ENCODE peak calls at places on chromosomes 4 and X, in eight cellular contexts. C is transverse colon, T is AG04450, J is AG09309, G is kidney epithelial cell, O is neural progenitor cell, S is PC-9, A is spleen. R is an unnamed sample.

GRCh38 chrX:136157187-136157586 is 9.9 kb downstream of the FHL1 start:
- DNase-seq in T (no peak), O (no peak), J (no peak), S (no peak), G (no peak), C (no peak), A (no peak), R (no peak)

GRCh38 chr4:38664704-38665401 is 854 bp downstream of the KLF3 start:
- DNase-seq in A (peak), J (no peak), G (no peak), T (no peak), C (peak), O (peak), S (no peak), R (peak)

GRCh38 chr4:6345866-6346265 is 76.2 kb downstream of the WFS1 start:
- DNase-seq in A (no peak), S (no peak), O (no peak), C (no peak), T (no peak), G (no peak), J (no peak), R (no peak)

GRCh38 chr4:93475730-93476129 is 352.8 kb upstream of the ATOH1 start:
- DNase-seq in J (no peak), G (no peak), C (no peak), O (no peak), A (no peak), T (no peak), S (no peak), R (no peak)

GRCh38 chr4:113020966-113021365 is 28.5 kb upstream of the ANK2 start:
- DNase-seq in G (no peak), T (no peak), O (peak), C (no peak), S (no peak), A (no peak), J (no peak), R (peak)

GRCh38 chr4:88597970-88598369 is 5.7 kb downstream of the HERC3 start:
- DNase-seq in S (no peak), C (no peak), O (peak), G (no peak), J (no peak), A (no peak), T (no peak), R (no peak)

GRCh38 chrX:107728342-107729099 is 47.1 kb downstream of the TSC22D3 start:
- DNase-seq in C (no peak), T (no peak), G (no peak), J (no peak), A (peak), O (no peak), S (no peak), R (no peak)

GRCh38 chr4:72302981-72303704 is 265.9 kb downstream of the ADAMTS3 start:
- DNase-seq in S (no peak), T (peak), A (no peak), C (peak), O (peak), J (no peak), G (no peak), R (peak)

GRCh38 chr4:94516999-94517398 is 65.3 kb downstream of the PDLIM5 start:
- DNase-seq in G (no peak), A (no peak), J (no peak), T (no peak), O (no peak), S (peak), C (no peak), R (peak)

GRCh38 chr4:146029147-146029546 is 90.5 kb upstream of the ZNF827 start:
- DNase-seq in G (no peak), T (no peak), O (no peak), A (no peak), S (no peak), C (no peak), J (peak), R (peak)

GRCh38 chr4:54516556-54517215 is 141.1 kb upstream of the KIT start:
- DNase-seq in A (no peak), J (no peak), S (no peak), C (no peak), G (no peak), T (no peak), O (no peak), R (no peak)

GRCh38 chr4:84394386-84394785 is 104.7 kb downstream of the NKX6-1 start:
- DNase-seq in T (no peak), O (no peak), J (no peak), C (no peak), S (no peak), G (no peak), A (no peak), R (no peak)

GRCh38 chrX:28910501-28910900 is 323.3 kb downstream of the IL1RAPL1 start:
- DNase-seq in J (no peak), G (no peak), A (no peak), O (no peak), C (no peak), S (no peak), T (no peak), R (peak)

GRCh38 chr4:52421811-52422213 is 237.3 kb downstream of the USP46 start:
- DNase-seq in J (peak), G (no peak), A (no peak), T (no peak), O (no peak), C (no peak), S (no peak), R (no peak)

GRCh38 chrX:70754169-70754843 is 154.2 kb downstream of the TEX11 start:
- DNase-seq in G (no peak), O (no peak), J (no peak), S (no peak), C (no peak), A (no peak), T (no peak), R (no peak)

GRCh38 chrX:26442340-26442739 is 226.4 kb downstream of the MAGEB5 start:
- DNase-seq in A (no peak), T (no peak), J (no peak), C (no peak), S (no peak), O (peak), G (no peak), R (peak)

GRCh38 chrX:134671207-134671750 is 13.0 kb upstream of the PLAC1 start:
- DNase-seq in C (no peak), S (no peak), T (no peak), J (no peak), A (no peak), G (no peak), O (no peak), R (no peak)

GRCh38 chr4:47525154-47525819 is 40.2 kb downstream of the ATP10D start:
- DNase-seq in O (no peak), S (peak), J (peak), C (no peak), G (peak), T (peak), A (no peak), R (peak)

GRCh38 chr4:168540086-168540864 is 43.4 kb downstream of the PALLD start:
- DNase-seq in O (peak), A (no peak), S (no peak), G (no peak), J (peak), T (peak), C (no peak), R (peak)

GRCh38 chrX:140764401-140764919 is 54.9 kb downstream of the LINC00632 start:
- DNase-seq in O (peak), C (no peak), A (no peak), S (no peak), T (peak), J (no peak), G (no peak), R (peak)

GRCh38 chr4:137794779-137795178 is 262.5 kb upstream of the PCDH18 start:
- DNase-seq in A (no peak), O (no peak), G (no peak), C (no peak), T (no peak), J (no peak), S (no peak), R (no peak)

GRCh38 chrX:97984641-97985040 is 1100.9 kb downstream of the RPA4 start:
- DNase-seq in S (no peak), O (no peak), C (no peak), A (no peak), J (no peak), T (no peak), G (no peak), R (no peak)

GRCh38 chr4:108651068-108651794 is 832 bp downstream of the OSTC start:
- DNase-seq in O (peak), C (no peak), A (no peak), G (peak), T (peak), J (no peak), S (peak), R (peak)

GRCh38 chr4:89871211-89871610 is 23.4 kb upstream of the MMRN1 start:
- DNase-seq in S (no peak), J (no peak), G (no peak), T (no peak), O (peak), C (no peak), A (no peak), R (no peak)

GRCh38 chr4:103493450-103494159 is 226.2 kb downstream of the TACR3 start:
- DNase-seq in T (no peak), G (no peak), A (no peak), J (no peak), O (no peak), S (peak), C (no peak), R (no peak)

GRCh38 chr4:14254252-14254651 is 626.7 kb upstream of the BOD1L1 start:
- DNase-seq in T (no peak), J (no peak), G (no peak), A (no peak), C (peak), S (no peak), O (peak), R (peak)

GRCh38 chrX:134711135-134711941 is 53.1 kb upstream of the PLAC1 start:
- DNase-seq in A (no peak), S (no peak), J (no peak), C (no peak), O (no peak), G (no peak), T (no peak), R (no peak)

GRCh38 chr4:42965326-42965725 is 72.8 kb downstream of the GRXCR1 start:
- DNase-seq in O (no peak), T (no peak), G (no peak), S (no peak), C (no peak), J (no peak), A (no peak), R (no peak)
- TF ChIP-seq CTCF in O (peak), T (no peak), G (peak), S (no peak), C (no peak), J (no peak), A (no peak), R (no peak)

DNA sequence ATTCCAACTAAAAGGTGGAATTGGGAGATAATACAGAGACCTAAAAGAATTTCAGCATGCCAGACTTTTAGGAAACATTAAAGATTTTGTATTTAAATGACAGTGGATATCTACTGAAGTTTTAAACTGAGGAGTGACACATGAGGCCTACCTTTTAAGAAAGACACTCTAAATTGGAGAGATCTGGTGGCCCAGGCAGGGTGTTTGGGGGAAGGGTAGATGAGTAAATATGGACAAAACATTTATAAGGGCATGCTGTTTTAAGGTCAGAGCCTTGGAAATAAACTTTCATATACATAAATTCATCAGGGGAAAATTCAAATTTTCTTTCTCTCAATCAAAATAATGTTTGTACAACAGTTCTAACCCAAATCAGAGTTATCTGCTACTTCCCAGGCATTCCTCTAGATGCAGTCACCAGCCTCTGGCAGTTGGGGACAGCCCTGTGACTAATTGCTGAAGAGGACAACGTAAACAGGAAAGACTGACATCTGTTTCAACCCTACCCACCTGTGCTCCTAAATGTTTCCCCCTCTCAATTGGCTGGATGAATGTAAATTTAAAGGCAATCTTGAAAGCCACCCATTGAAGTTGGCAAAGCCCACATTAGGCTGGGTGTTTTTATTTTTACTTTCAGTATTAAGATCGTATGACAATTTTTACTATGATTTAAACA is 1646.9 kb upstream of the ADGRL3 start:
- DNase-seq in C (no peak), T (no peak), A (no peak), J (no peak), O (no peak), S (peak), G (peak), R (peak)
- H3K4me3 ChIP-seq in C (no peak), T (no peak), A (no peak), J (no peak), O (no peak), S (peak), G (no peak), R (peak)

GRCh38 chr4:140743194-140743931 is 12.8 kb downstream of the TBC1D9 start:
- DNase-seq in J (no peak), C (peak), O (peak), A (no peak), S (no peak), G (no peak), T (no peak), R (peak)
- TF ChIP-seq CTCF in J (peak), C (no peak), O (peak), A (no peak), S (no peak), G (peak), T (peak), R (peak)

GRCh38 chrX:49167740-49168108 is 4.0 kb upstream of the PLP2 start:
- DNase-seq in O (no peak), T (no peak), G (no peak), A (no peak), J (no peak), S (no peak), C (no peak), R (no peak)

GRCh38 chrX:49165901-49166881 is 3.6 kb downstream of the MAGIX start:
- DNase-seq in J (no peak), C (peak), S (no peak), O (peak), A (peak), G (no peak), T (no peak), R (peak)

GRCh38 chrX:49164589-49165360 is 2.2 kb downstream of the MAGIX start:
- DNase-seq in O (no peak), S (no peak), A (peak), T (no peak), J (no peak), C (no peak), G (no peak), R (no peak)

GRCh38 chrX:49163555-49164419 is 1.2 kb downstream of the MAGIX start:
- DNase-seq in T (no peak), A (peak), S (peak), O (peak), G (no peak), J (no peak), C (peak), R (peak)

GRCh38 chrX:49166914-49167739 is 4.6 kb downstream of the MAGIX start:
- DNase-seq in G (no peak), T (no peak), C (peak), A (peak), O (peak), S (no peak), J (peak), R (peak)
- H3K4me3 ChIP-seq in G (peak), T (peak), C (peak), A (peak), O (peak), S (no peak), J (peak), R (peak)

DNA sequence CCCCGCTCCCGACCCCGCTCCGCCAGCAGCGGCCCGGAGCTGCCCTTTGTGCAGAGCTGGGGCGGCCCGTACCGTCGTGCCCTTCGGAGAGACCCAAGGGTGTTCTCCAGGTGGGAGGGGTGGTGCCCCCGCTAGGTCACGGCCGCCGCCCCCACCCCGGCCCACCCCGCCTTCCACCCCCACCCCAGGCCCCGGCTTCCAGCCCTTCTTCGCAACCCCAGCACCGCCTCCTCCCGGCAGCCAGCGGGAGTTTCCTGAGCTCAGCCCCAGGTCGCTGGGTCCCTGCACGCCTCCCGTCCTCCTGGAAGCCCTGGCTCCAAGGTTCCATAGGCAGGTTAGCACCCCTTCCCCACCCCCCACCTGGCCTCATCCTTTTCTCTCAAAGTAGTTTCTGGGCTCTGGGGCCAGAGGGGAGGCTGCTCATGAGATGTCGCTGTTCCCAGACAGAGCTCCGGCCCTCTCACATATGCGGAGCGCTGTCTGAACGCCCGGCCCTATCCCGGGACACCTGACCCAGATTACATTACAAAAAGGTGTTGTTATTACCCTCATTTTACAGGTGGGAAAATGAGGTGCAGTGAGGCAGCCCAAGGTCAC is 25.2 kb upstream of the FGFR3 start:
- DNase-seq in G (no peak), C (peak), J (no peak), A (no peak), S (no peak), T (no peak), O (peak), R (peak)
- TF ChIP-seq CTCF in G (peak), C (peak), J (peak), A (peak), S (peak), T (peak), O (peak), R (peak)

R was measured in choroid plexus epithelial cell.